ENCODE peak calls at places on chromosomes 16 and 17, in five cellular contexts. N, D, V, O and H are unnamed samples.

GRCh38 chr16:4407543-4408322 is 8.7 kb downstream of the CORO7 start:
- DNase-seq in N (no peak), D (no peak), V (peak; percentile 66), O (peak; percentile 47), H (no peak)

GRCh38 chr17:34045990-34046389 is 209.1 kb upstream of the CCL2 start:
- DNase-seq in N (no peak), D (no peak), V (no peak), O (no peak), H (no peak)

GRCh38 chr16:24135624-24136296 is 120.4 kb upstream of the CACNG3 start:
- DNase-seq in N (no peak), D (no peak), V (no peak), O (no peak), H (peak; percentile 92)

GRCh38 chr17:4533522-4534502 is 21.4 kb downstream of the MYBBP1A start:
- DNase-seq in N (no peak), D (no peak), V (no peak), O (peak; percentile 79), H (peak; percentile 51)

GRCh38 chr16:2742323-2743006 is 10.0 kb upstream of the SRRM2 start:
- DNase-seq in N (no peak), D (no peak), V (no peak), O (no peak), H (no peak)

GRCh38 chr16:76946879-76947278 is 244.1 kb upstream of the MON1B start:
- DNase-seq in N (no peak), D (no peak), V (peak; percentile 51), O (no peak), H (no peak)

GRCh38 chr17:77839324-77840155 is 119.0 kb upstream of the TNRC6C start:
- DNase-seq in N (no peak), D (no peak), V (no peak), O (no peak), H (no peak)

GRCh38 chr17:72580321-72581127 is 459.7 kb downstream of the SOX9 start:
- DNase-seq in N (no peak), D (no peak), V (no peak), O (no peak), H (no peak)

GRCh38 chr17:31295489-31295871 is 1.6 kb downstream of the OMG start:
- DNase-seq in N (no peak), D (no peak), V (no peak), O (no peak), H (no peak)

GRCh38 chr17:7179317-7180254 is at the start of gene ASGR1:
- DNase-seq in N (no peak), D (no peak), V (no peak), O (peak; percentile 46), H (no peak)

GRCh38 chr17:7177210-7177953 is 1.8 kb downstream of the ASGR1 start:
- DNase-seq in N (peak; percentile 69), D (peak; percentile 45), V (peak; percentile 40), O (peak; percentile 98), H (peak; percentile 50)

GRCh38 chr17:7176870-7177209 is 2.3 kb downstream of the ASGR1 start:
- DNase-seq in N (no peak), D (no peak), V (no peak), O (peak; percentile 83), H (no peak)

GRCh38 chr17:7178973-7179316 is 225 bp downstream of the ASGR1 start:
- DNase-seq in N (no peak), D (no peak), V (no peak), O (no peak), H (no peak)

GRCh38 chr17:7177954-7178477 is 1.2 kb downstream of the ASGR1 start:
- DNase-seq in N (no peak), D (no peak), V (no peak), O (peak; percentile 76), H (no peak)
- H3K4me3 ChIP-seq in N (peak overlapping the region; percentile 21), D (no peak overlapping the region), V (peak overlapping the region; percentile 63), O (peak overlapping the region; percentile 64), H (peak overlapping the region; percentile 57)

DNA sequence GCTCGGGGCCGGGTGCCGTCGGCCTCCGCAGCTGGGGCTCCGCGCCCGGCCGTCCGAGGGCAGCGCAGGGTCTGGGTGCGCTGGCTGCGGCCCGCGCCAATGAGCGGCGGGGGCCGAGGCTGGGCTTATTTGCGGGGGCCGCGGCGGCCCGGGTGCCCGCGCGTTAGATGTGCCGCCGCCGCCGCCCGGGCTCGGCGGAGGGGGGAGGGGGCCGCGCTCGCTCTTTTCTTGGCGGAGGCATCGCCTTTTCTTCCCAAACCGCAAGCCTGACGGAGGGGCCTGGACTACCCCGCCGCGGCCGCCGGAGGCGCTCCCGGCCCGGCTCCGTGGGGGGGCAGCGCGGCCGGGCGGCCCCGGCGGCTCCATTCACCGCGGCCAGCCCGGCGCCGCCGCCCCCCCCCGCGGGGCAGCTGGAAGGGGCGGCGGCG is at the start of gene NOTUM:
- DNase-seq in N (peak; percentile 39), D (no peak), V (peak; percentile 26), O (peak; percentile 93), H (no peak)
- H3K4me3 ChIP-seq in N (peak within 1 kb of the TSS; percentile 58), D (peak within 1 kb of the TSS; percentile 25), V (no peak within 1 kb of the TSS), O (peak within 1 kb of the TSS; percentile 30), H (no peak within 1 kb of the TSS)

DNA sequence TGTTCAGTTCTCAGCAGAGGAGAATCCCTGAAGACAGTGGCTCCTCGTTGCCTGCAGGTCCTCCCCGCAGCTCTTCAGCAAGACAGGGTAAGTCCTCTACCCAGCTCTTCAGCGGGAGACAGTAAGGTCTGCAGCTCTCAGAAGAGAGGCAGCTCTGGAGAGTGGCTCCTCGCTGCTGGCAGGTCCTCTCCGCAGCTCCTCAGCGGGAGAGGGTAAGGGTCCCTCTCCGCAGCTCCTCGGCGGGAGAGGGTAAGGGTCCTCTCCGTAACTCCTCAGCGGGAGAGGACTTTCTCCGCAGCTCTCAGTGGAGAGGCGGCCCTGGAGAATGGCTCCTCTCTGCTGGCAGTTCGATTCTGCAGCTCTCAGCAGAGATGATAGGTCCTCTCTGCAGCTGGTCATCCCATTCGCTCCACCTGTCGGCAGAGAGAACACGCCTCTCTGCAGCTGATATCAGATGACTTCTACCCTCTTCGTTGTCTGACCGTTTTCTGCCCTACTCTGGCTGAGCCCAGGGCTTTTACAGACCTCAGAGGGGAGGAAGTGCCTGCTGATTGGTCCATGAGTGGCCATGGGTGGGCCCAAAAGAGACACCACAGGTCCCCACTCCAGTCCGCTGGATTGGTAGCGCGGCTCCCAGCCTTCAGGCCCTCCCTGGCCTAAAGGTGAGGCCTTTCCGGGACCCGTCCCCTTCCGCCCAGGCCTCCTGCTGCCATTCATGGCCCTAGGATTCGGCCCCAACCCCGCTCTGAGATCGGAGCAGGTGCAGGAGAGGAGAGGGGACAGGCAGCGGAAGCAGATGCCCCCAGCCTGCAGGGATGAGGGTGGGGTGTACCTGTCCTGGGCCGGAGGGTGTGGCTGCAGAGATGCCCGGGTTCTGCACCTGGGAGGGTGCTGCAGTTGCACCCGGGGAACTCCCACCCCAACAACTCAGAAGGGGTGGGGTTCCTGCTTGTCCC is 11.9 kb upstream of the SHCBP1 start:
- DNase-seq in N (no peak), D (no peak), V (no peak), O (peak; percentile 72), H (no peak)
- H3K4me3 ChIP-seq in N (no peak overlapping the region), D (no peak overlapping the region), V (no peak overlapping the region), O (peak overlapping the region; percentile 43), H (no peak overlapping the region)

GRCh38 chr17:17824119-17824779 is 12.5 kb downstream of the SREBF1 start:
- DNase-seq in N (peak; percentile 28), D (no peak), V (no peak), O (peak; percentile 79), H (peak; percentile 39)
- H3K4me3 ChIP-seq in N (peak overlapping the region; percentile 61), D (peak overlapping the region; percentile 64), V (peak overlapping the region; percentile 47), O (no peak overlapping the region), H (peak overlapping the region; percentile 55)

GRCh38 chr17:48570325-48571023 is 7.7 kb downstream of the HOXB4 start:
- DNase-seq in N (no peak), D (no peak), V (peak; percentile 53), O (peak; percentile 69), H (no peak)

GRCh38 chr17:48568499-48569259 is 9.5 kb downstream of the HOXB4 start:
- DNase-seq in N (no peak), D (no peak), V (peak; percentile 84), O (no peak), H (no peak)

GRCh38 chr17:48571024-48571818 is 6.9 kb downstream of the HOXB4 start:
- DNase-seq in N (no peak), D (no peak), V (no peak), O (peak; percentile 73), H (no peak)

GRCh38 chr17:48567646-48568354 is 10.3 kb downstream of the HOXB4 start:
- DNase-seq in N (no peak), D (no peak), V (no peak), O (no peak), H (no peak)

GRCh38 chr17:48569676-48570324 is 8.3 kb downstream of the HOXB4 start:
- DNase-seq in N (no peak), D (no peak), V (no peak), O (no peak), H (no peak)
- H3K4me3 ChIP-seq in N (no peak overlapping the region), D (no peak overlapping the region), V (peak overlapping the region; percentile 59), O (no peak overlapping the region), H (no peak overlapping the region)

GRCh38 chr17:15493031-15493750 is 25.8 kb upstream of the CDRT4 start:
- DNase-seq in N (no peak), D (no peak), V (no peak), O (no peak), H (no peak)

GRCh38 chr17:15490634-15491261 is 23.3 kb upstream of the CDRT4 start:
- DNase-seq in N (no peak), D (peak; percentile 85), V (peak; percentile 71), O (peak; percentile 69), H (peak; percentile 36)

GRCh38 chr17:15494821-15495220 is 27.4 kb upstream of the CDRT4 start:
- DNase-seq in N (no peak), D (no peak), V (no peak), O (no peak), H (no peak)

GRCh38 chr17:15488557-15488956 is 21.1 kb upstream of the CDRT4 start:
- DNase-seq in N (no peak), D (no peak), V (no peak), O (no peak), H (no peak)

GRCh38 chr17:15492186-15492585 is 24.8 kb upstream of the CDRT4 start:
- DNase-seq in N (no peak), D (no peak), V (no peak), O (no peak), H (no peak)
- H3K4me3 ChIP-seq in N (no peak overlapping the region), D (no peak overlapping the region), V (no peak overlapping the region), O (no peak overlapping the region), H (no peak overlapping the region)

DNA sequence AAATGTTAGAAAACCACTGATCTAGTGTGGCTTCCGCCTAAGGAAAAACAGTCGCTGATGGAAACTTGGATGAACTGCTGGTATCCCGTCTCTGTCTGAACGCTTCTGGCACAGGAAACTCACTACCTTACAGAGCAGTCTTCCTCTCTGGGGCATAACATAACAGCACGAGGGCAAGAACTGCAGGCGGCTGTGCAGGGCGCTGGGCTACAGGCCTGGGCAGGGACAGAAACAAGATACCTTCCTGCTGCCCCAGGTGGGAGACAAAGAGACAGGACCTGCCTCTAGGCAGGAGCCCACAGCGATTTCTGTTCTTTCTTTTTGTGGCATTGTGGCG is 10.5 kb downstream of the MXRA7 start:
- DNase-seq in N (no peak), D (no peak), V (no peak), O (peak; percentile 69), H (no peak)
- H3K4me3 ChIP-seq in N (no peak overlapping the region), D (peak overlapping the region; percentile 32), V (peak overlapping the region; percentile 41), O (no peak overlapping the region), H (no peak overlapping the region)

GRCh38 chr17:83099570-83100181 is 20.3 kb downstream of the METRNL start:
- DNase-seq in N (no peak), D (peak; percentile 69), V (peak; percentile 74), O (peak; percentile 85), H (no peak)
- H3K4me3 ChIP-seq in N (no peak overlapping the region), D (peak overlapping the region; percentile 40), V (peak overlapping the region; percentile 29), O (peak overlapping the region; percentile 8), H (no peak overlapping the region)